ENCODE peak calls at places on chromosomes 5 and 9, in seven cellular contexts. One of them, this sample, is unnamed.

GRCh38 chr5:180093241-180093640 is 21.7 kb upstream of the RNF130 start:
- DNase-seq in suprapubic skin: no peak
- DNase-seq in A549: no peak
- DNase-seq in sigmoid colon: no peak
- DNase-seq in transverse colon: no peak
- DNase-seq in ovary: no peak
- DNase-seq in stomach: no peak
- DNase-seq in this sample: no peak

GRCh38 chr5:14669975-14670374 is 5.5 kb downstream of the OTULIN start:
- DNase-seq in suprapubic skin: no peak
- DNase-seq in A549: no peak
- DNase-seq in sigmoid colon: no peak
- DNase-seq in transverse colon: no peak
- DNase-seq in ovary: no peak
- DNase-seq in stomach: no peak
- DNase-seq in this sample: no peak

GRCh38 chr9:131318211-131318610 is 28.7 kb downstream of the PLPP7 start:
- DNase-seq in suprapubic skin: no peak
- DNase-seq in A549: no peak
- DNase-seq in sigmoid colon: no peak
- DNase-seq in transverse colon: no peak
- DNase-seq in ovary: no peak
- DNase-seq in stomach: no peak
- DNase-seq in this sample: peak

GRCh38 chr5:38500861-38501260 is 55.6 kb downstream of the LIFR start:
- DNase-seq in suprapubic skin: no peak
- DNase-seq in A549: no peak
- DNase-seq in sigmoid colon: no peak
- DNase-seq in transverse colon: no peak
- DNase-seq in ovary: no peak
- DNase-seq in stomach: no peak
- DNase-seq in this sample: no peak

GRCh38 chr5:104443706-104444105 is 881.1 kb upstream of the NUDT12 start:
- DNase-seq in suprapubic skin: no peak
- DNase-seq in A549: no peak
- DNase-seq in sigmoid colon: no peak
- DNase-seq in transverse colon: no peak
- DNase-seq in ovary: no peak
- DNase-seq in stomach: no peak
- DNase-seq in this sample: no peak

GRCh38 chr5:115432691-115433090 is 111.9 kb downstream of the FEM1C start:
- DNase-seq in suprapubic skin: no peak
- DNase-seq in A549: no peak
- DNase-seq in sigmoid colon: no peak
- DNase-seq in transverse colon: no peak
- DNase-seq in ovary: no peak
- DNase-seq in stomach: no peak
- DNase-seq in this sample: no peak

GRCh38 chr5:175037820-175038219 is 313.4 kb downstream of the MSX2 start:
- DNase-seq in suprapubic skin: no peak
- DNase-seq in A549: no peak
- DNase-seq in sigmoid colon: no peak
- DNase-seq in transverse colon: no peak
- DNase-seq in ovary: no peak
- DNase-seq in stomach: no peak
- DNase-seq in this sample: no peak

GRCh38 chr9:26947736-26948135 is 694 bp upstream of the PLAA start:
- DNase-seq in suprapubic skin: no peak
- DNase-seq in A549: no peak
- DNase-seq in sigmoid colon: no peak
- DNase-seq in transverse colon: no peak
- DNase-seq in ovary: no peak
- DNase-seq in stomach: no peak
- DNase-seq in this sample: no peak

GRCh38 chr9:136711751-136712689 is at the start of gene DIPK1B:
- DNase-seq in suprapubic skin: no peak
- DNase-seq in A549: no peak
- DNase-seq in sigmoid colon: no peak
- DNase-seq in transverse colon: no peak
- DNase-seq in ovary: no peak
- DNase-seq in stomach: no peak
- DNase-seq in this sample: no peak

GRCh38 chr5:7886849-7887460 is 18.0 kb downstream of the MTRR start:
- DNase-seq in suprapubic skin: no peak
- DNase-seq in A549: peak
- DNase-seq in sigmoid colon: no peak
- DNase-seq in transverse colon: no peak
- DNase-seq in ovary: no peak
- DNase-seq in stomach: no peak
- DNase-seq in this sample: no peak

GRCh38 chr5:40594811-40595210 is 84.9 kb upstream of the PTGER4 start:
- DNase-seq in suprapubic skin: no peak
- DNase-seq in A549: no peak
- DNase-seq in sigmoid colon: no peak
- DNase-seq in transverse colon: no peak
- DNase-seq in ovary: no peak
- DNase-seq in stomach: no peak
- DNase-seq in this sample: no peak

GRCh38 chr5:42828661-42829060 is 17.0 kb upstream of the SELENOP start:
- DNase-seq in suprapubic skin: no peak
- DNase-seq in A549: no peak
- DNase-seq in sigmoid colon: no peak
- DNase-seq in transverse colon: no peak
- DNase-seq in ovary: no peak
- DNase-seq in stomach: no peak
- DNase-seq in this sample: no peak

GRCh38 chr5:123636006-123636405 is 124.0 kb downstream of the CSNK1G3 start:
- DNase-seq in suprapubic skin: no peak
- DNase-seq in A549: no peak
- DNase-seq in sigmoid colon: no peak
- DNase-seq in transverse colon: no peak
- DNase-seq in ovary: no peak
- DNase-seq in stomach: no peak
- DNase-seq in this sample: no peak

GRCh38 chr5:173069661-173070060 is 13.5 kb downstream of the CREBRF start:
- DNase-seq in suprapubic skin: no peak
- DNase-seq in A549: no peak
- DNase-seq in sigmoid colon: no peak
- DNase-seq in transverse colon: no peak
- DNase-seq in ovary: no peak
- DNase-seq in stomach: no peak
- DNase-seq in this sample: no peak

GRCh38 chr9:123269316-123269715 is 930 bp upstream of the STRBP start:
- DNase-seq in suprapubic skin: no peak
- DNase-seq in A549: no peak
- DNase-seq in sigmoid colon: no peak
- DNase-seq in transverse colon: no peak
- DNase-seq in ovary: peak
- DNase-seq in stomach: no peak
- DNase-seq in this sample: no peak

GRCh38 chr9:95808001-95808400 is 67.5 kb upstream of the ERCC6L2 start:
- DNase-seq in suprapubic skin: no peak
- DNase-seq in A549: no peak
- DNase-seq in sigmoid colon: no peak
- DNase-seq in transverse colon: no peak
- DNase-seq in ovary: no peak
- DNase-seq in stomach: no peak
- DNase-seq in this sample: no peak

DNA sequence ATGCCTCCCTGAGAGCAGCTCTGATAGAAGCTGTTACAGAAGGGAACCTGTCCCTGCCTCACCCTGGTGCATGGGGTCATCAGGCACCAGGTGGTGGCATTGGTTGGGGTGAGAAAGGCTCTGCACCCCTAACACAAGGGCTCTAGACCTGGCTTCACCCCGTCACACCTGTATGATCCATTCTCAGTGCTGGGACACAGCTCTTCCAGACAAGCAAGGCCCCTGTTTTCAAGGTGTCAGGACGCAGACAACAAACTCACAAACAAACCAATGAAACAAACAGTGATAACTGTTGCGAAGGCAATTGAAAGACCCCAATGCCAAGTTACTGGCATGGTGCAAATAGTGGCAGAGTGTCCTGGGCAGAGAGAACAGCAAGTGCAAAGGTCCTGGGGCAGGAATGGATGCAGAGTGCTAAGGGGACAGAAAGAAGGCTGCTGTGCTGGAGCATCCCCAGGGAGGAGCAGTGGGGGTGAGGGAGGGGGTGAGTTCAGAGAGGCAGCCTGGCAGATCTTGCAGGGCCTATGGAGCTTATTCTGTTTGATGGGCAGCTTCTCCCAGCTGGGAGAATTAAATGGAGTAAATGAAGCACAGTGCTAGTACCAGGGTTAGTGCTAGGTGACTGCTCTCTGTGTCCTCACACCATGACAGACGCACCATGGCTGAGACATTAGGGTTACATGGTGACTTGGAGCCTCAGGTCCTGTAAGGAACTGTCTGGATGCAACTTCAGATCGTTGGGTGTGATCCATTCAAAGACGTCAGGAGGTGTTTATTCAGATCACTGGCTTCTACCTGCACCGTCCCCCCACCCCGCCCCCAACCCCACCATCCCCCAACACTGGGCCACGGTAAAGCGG is 67.9 kb upstream of the UNC5A start:
- DNase-seq in suprapubic skin: peak
- DNase-seq in A549: no peak
- DNase-seq in sigmoid colon: no peak
- DNase-seq in transverse colon: no peak
- DNase-seq in ovary: no peak
- DNase-seq in stomach: no peak
- DNase-seq in this sample: no peak
- H3K27ac ChIP-seq in suprapubic skin: no peak
- H3K27ac ChIP-seq in A549: no peak
- H3K27ac ChIP-seq in sigmoid colon: no peak
- H3K27ac ChIP-seq in transverse colon: no peak
- H3K27ac ChIP-seq in ovary: no peak
- H3K27ac ChIP-seq in stomach: no peak
- H3K27ac ChIP-seq in this sample: no peak

GRCh38 chr5:56587381-56588124 is 227.8 kb upstream of the MAP3K1 start:
- DNase-seq in suprapubic skin: no peak
- DNase-seq in A549: no peak
- DNase-seq in sigmoid colon: no peak
- DNase-seq in transverse colon: no peak
- DNase-seq in ovary: no peak
- DNase-seq in stomach: no peak
- DNase-seq in this sample: no peak

GRCh38 chr5:56591081-56591480 is 224.3 kb upstream of the MAP3K1 start:
- DNase-seq in suprapubic skin: no peak
- DNase-seq in A549: no peak
- DNase-seq in sigmoid colon: no peak
- DNase-seq in transverse colon: no peak
- DNase-seq in ovary: no peak
- DNase-seq in stomach: no peak
- DNase-seq in this sample: no peak

GRCh38 chr5:56588636-56589485 is 226.5 kb upstream of the MAP3K1 start:
- DNase-seq in suprapubic skin: peak
- DNase-seq in A549: no peak
- DNase-seq in sigmoid colon: peak
- DNase-seq in transverse colon: peak
- DNase-seq in ovary: peak
- DNase-seq in stomach: peak
- DNase-seq in this sample: peak

GRCh38 chr5:56588125-56588516 is 227.2 kb upstream of the MAP3K1 start:
- DNase-seq in suprapubic skin: no peak
- DNase-seq in A549: no peak
- DNase-seq in sigmoid colon: no peak
- DNase-seq in transverse colon: no peak
- DNase-seq in ovary: peak
- DNase-seq in stomach: no peak
- DNase-seq in this sample: no peak

DNA sequence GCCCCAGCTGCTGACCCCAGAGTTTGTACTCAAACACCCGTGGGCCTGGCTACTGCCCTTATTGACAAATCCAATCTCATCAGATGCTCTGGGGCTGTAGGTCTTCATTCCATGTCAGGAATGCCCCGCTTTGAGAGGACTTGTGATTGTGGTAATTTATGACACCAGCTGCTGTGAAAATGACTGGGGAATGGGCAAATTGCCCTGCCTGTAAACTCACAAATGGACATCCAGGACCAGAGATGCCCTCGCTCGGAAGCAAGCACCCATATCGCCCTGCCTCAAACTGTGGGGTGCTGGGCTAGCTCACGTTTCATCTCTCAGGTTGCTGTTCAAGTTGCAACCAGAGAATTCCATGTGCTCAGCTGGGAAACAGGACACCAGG is 225.9 kb upstream of the MAP3K1 start:
- DNase-seq in suprapubic skin: no peak
- DNase-seq in A549: no peak
- DNase-seq in sigmoid colon: no peak
- DNase-seq in transverse colon: no peak
- DNase-seq in ovary: no peak
- DNase-seq in stomach: no peak
- DNase-seq in this sample: no peak
- TF ChIP-seq EP300 in suprapubic skin: no peak
- TF ChIP-seq EP300 in A549: no peak
- TF ChIP-seq EP300 in sigmoid colon: no peak
- TF ChIP-seq EP300 in transverse colon: no peak
- TF ChIP-seq EP300 in ovary: no peak
- TF ChIP-seq EP300 in stomach: no peak
- TF ChIP-seq EP300 in this sample: no peak

GRCh38 chr9:94140418-94140780 is 56.1 kb downstream of the PTPDC1 start:
- DNase-seq in suprapubic skin: no peak
- DNase-seq in A549: no peak
- DNase-seq in sigmoid colon: no peak
- DNase-seq in transverse colon: no peak
- DNase-seq in ovary: no peak
- DNase-seq in stomach: no peak
- DNase-seq in this sample: no peak

GRCh38 chr9:94135222-94135621 is 51.0 kb downstream of the PTPDC1 start:
- DNase-seq in suprapubic skin: no peak
- DNase-seq in A549: no peak
- DNase-seq in sigmoid colon: peak
- DNase-seq in transverse colon: no peak
- DNase-seq in ovary: no peak
- DNase-seq in stomach: no peak
- DNase-seq in this sample: peak

GRCh38 chr9:94139672-94140417 is 55.6 kb downstream of the PTPDC1 start:
- DNase-seq in suprapubic skin: peak
- DNase-seq in A549: peak
- DNase-seq in sigmoid colon: peak
- DNase-seq in transverse colon: peak
- DNase-seq in ovary: peak
- DNase-seq in stomach: peak
- DNase-seq in this sample: peak

DNA sequence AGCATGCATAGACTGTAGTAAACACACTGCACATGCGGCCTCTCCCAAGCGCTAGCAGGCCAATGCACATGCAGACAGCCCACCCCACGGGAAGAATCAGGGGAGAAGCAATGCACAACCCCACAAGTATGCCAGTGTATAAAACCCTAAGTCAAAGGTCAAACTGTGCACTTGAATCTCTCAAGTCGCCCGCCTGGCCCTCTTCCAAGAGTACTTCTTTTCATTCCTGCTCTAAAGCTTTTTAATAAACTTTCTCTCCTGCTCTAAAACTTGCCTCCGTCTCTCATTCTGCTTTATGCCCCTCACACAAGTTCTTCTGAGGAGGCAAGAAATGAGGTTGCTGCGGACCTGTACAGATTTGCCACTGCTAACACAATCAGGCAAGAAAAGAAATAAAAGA is 50.4 kb downstream of the PTPDC1 start:
- DNase-seq in suprapubic skin: no peak
- DNase-seq in A549: no peak
- DNase-seq in sigmoid colon: no peak
- DNase-seq in transverse colon: no peak
- DNase-seq in ovary: no peak
- DNase-seq in stomach: no peak
- DNase-seq in this sample: no peak
- H3K27ac ChIP-seq in suprapubic skin: peak
- H3K27ac ChIP-seq in A549: peak
- H3K27ac ChIP-seq in sigmoid colon: peak
- H3K27ac ChIP-seq in transverse colon: peak
- H3K27ac ChIP-seq in ovary: no peak
- H3K27ac ChIP-seq in stomach: peak
- H3K27ac ChIP-seq in this sample: peak

GRCh38 chr5:36876389-36876964 is at the start of gene NIPBL:
- DNase-seq in suprapubic skin: peak
- DNase-seq in A549: peak
- DNase-seq in sigmoid colon: peak
- DNase-seq in transverse colon: peak
- DNase-seq in ovary: peak
- DNase-seq in stomach: peak
- DNase-seq in this sample: peak
- TF ChIP-seq EP300 in suprapubic skin: no peak
- TF ChIP-seq EP300 in A549: no peak
- TF ChIP-seq EP300 in sigmoid colon: no peak
- TF ChIP-seq EP300 in transverse colon: no peak
- TF ChIP-seq EP300 in ovary: no peak
- TF ChIP-seq EP300 in stomach: no peak
- TF ChIP-seq EP300 in this sample: no peak